ENCODE peak calls at places on chromosome 10, in eight cellular contexts. One of them, this sample, is unnamed.

GRCh38 chr10:52870562-52870961 is 98.0 kb upstream of the MBL2 start:
- DNase-seq in brain microvascular endothelial cell: no peak
- DNase-seq in RWPE1: no peak
- DNase-seq in WTC11: no peak
- DNase-seq in HCT116: no peak
- DNase-seq in fibroblast of the aortic adventitia: no peak
- DNase-seq in NB4: no peak
- DNase-seq in A549: no peak
- DNase-seq in this sample: no peak

GRCh38 chr10:49281461-49281860 is 17.5 kb upstream of the C10orf71 start:
- DNase-seq in brain microvascular endothelial cell: no peak
- DNase-seq in RWPE1: no peak
- DNase-seq in WTC11: peak
- DNase-seq in HCT116: no peak
- DNase-seq in fibroblast of the aortic adventitia: no peak
- DNase-seq in NB4: peak
- DNase-seq in A549: no peak
- DNase-seq in this sample: no peak

GRCh38 chr10:124705817-124706461 is 38.2 kb downstream of the FAM53B start:
- DNase-seq in brain microvascular endothelial cell: no peak
- DNase-seq in RWPE1: no peak
- DNase-seq in WTC11: no peak
- DNase-seq in HCT116: no peak
- DNase-seq in fibroblast of the aortic adventitia: peak
- DNase-seq in NB4: no peak
- DNase-seq in A549: no peak
- DNase-seq in this sample: no peak

GRCh38 chr10:86217386-86218080 is 149.1 kb downstream of the GRID1 start:
- DNase-seq in brain microvascular endothelial cell: no peak
- DNase-seq in RWPE1: no peak
- DNase-seq in WTC11: no peak
- DNase-seq in HCT116: no peak
- DNase-seq in fibroblast of the aortic adventitia: no peak
- DNase-seq in NB4: no peak
- DNase-seq in A549: no peak
- DNase-seq in this sample: no peak

GRCh38 chr10:105185101-105185500 is 544.0 kb downstream of the SORCS3 start:
- DNase-seq in brain microvascular endothelial cell: no peak
- DNase-seq in RWPE1: peak
- DNase-seq in WTC11: no peak
- DNase-seq in HCT116: no peak
- DNase-seq in fibroblast of the aortic adventitia: peak
- DNase-seq in NB4: no peak
- DNase-seq in A549: no peak
- DNase-seq in this sample: no peak

GRCh38 chr10:118343115-118343514 is 991 bp upstream of the FAM204A start:
- DNase-seq in brain microvascular endothelial cell: peak
- DNase-seq in RWPE1: peak
- DNase-seq in WTC11: no peak
- DNase-seq in HCT116: no peak
- DNase-seq in fibroblast of the aortic adventitia: peak
- DNase-seq in NB4: peak
- DNase-seq in A549: peak
- DNase-seq in this sample: no peak

GRCh38 chr10:99346247-99346646 is 17.1 kb downstream of the CNNM1 start:
- DNase-seq in brain microvascular endothelial cell: no peak
- DNase-seq in RWPE1: peak
- DNase-seq in WTC11: no peak
- DNase-seq in HCT116: no peak
- DNase-seq in fibroblast of the aortic adventitia: peak
- DNase-seq in NB4: no peak
- DNase-seq in A549: no peak
- DNase-seq in this sample: no peak

GRCh38 chr10:114551310-114551972 is 106.6 kb downstream of the ABLIM1 start:
- DNase-seq in brain microvascular endothelial cell: no peak
- DNase-seq in RWPE1: no peak
- DNase-seq in WTC11: no peak
- DNase-seq in HCT116: no peak
- DNase-seq in fibroblast of the aortic adventitia: peak
- DNase-seq in NB4: no peak
- DNase-seq in A549: no peak
- DNase-seq in this sample: peak

GRCh38 chr10:18133046-18133445 is 7.2 kb upstream of the CACNB2 start:
- DNase-seq in brain microvascular endothelial cell: no peak
- DNase-seq in RWPE1: no peak
- DNase-seq in WTC11: no peak
- DNase-seq in HCT116: no peak
- DNase-seq in fibroblast of the aortic adventitia: no peak
- DNase-seq in NB4: no peak
- DNase-seq in A549: no peak
- DNase-seq in this sample: no peak

GRCh38 chr10:50629495-50630122 is 5.9 kb upstream of the SGMS1 start:
- DNase-seq in brain microvascular endothelial cell: no peak
- DNase-seq in RWPE1: no peak
- DNase-seq in WTC11: no peak
- DNase-seq in HCT116: no peak
- DNase-seq in fibroblast of the aortic adventitia: no peak
- DNase-seq in NB4: no peak
- DNase-seq in A549: no peak
- DNase-seq in this sample: no peak

GRCh38 chr10:78664929-78665525 is 403.7 kb upstream of the ZMIZ1 start:
- DNase-seq in brain microvascular endothelial cell: peak
- DNase-seq in RWPE1: no peak
- DNase-seq in WTC11: no peak
- DNase-seq in HCT116: peak
- DNase-seq in fibroblast of the aortic adventitia: peak
- DNase-seq in NB4: peak
- DNase-seq in A549: no peak
- DNase-seq in this sample: no peak

GRCh38 chr10:96360766-96361165 is 2.0 kb upstream of the OPALIN start:
- DNase-seq in brain microvascular endothelial cell: no peak
- DNase-seq in RWPE1: no peak
- DNase-seq in WTC11: no peak
- DNase-seq in HCT116: no peak
- DNase-seq in fibroblast of the aortic adventitia: no peak
- DNase-seq in NB4: no peak
- DNase-seq in A549: no peak
- DNase-seq in this sample: no peak

GRCh38 chr10:93376372-93377296 is 105.5 kb downstream of the MYOF start:
- DNase-seq in brain microvascular endothelial cell: peak
- DNase-seq in RWPE1: peak
- DNase-seq in WTC11: no peak
- DNase-seq in HCT116: peak
- DNase-seq in fibroblast of the aortic adventitia: peak
- DNase-seq in NB4: peak
- DNase-seq in A549: peak
- DNase-seq in this sample: no peak

GRCh38 chr10:89332092-89332633 is 4.4 kb downstream of the IFIT3 start:
- DNase-seq in brain microvascular endothelial cell: peak
- DNase-seq in RWPE1: peak
- DNase-seq in WTC11: no peak
- DNase-seq in HCT116: no peak
- DNase-seq in fibroblast of the aortic adventitia: peak
- DNase-seq in NB4: peak
- DNase-seq in A549: no peak
- DNase-seq in this sample: no peak

GRCh38 chr10:50291261-50291850 is 40.0 kb upstream of the ASAH2 start:
- DNase-seq in brain microvascular endothelial cell: no peak
- DNase-seq in RWPE1: no peak
- DNase-seq in WTC11: no peak
- DNase-seq in HCT116: no peak
- DNase-seq in fibroblast of the aortic adventitia: peak
- DNase-seq in NB4: no peak
- DNase-seq in A549: no peak
- DNase-seq in this sample: no peak

GRCh38 chr10:110498982-110499795 is 1.5 kb downstream of the DUSP5 start:
- DNase-seq in brain microvascular endothelial cell: no peak
- DNase-seq in RWPE1: peak
- DNase-seq in WTC11: peak
- DNase-seq in HCT116: no peak
- DNase-seq in fibroblast of the aortic adventitia: peak
- DNase-seq in NB4: peak
- DNase-seq in A549: no peak
- DNase-seq in this sample: no peak

GRCh38 chr10:92573091-92573797 is 649 bp downstream of the IDE start:
- DNase-seq in brain microvascular endothelial cell: no peak
- DNase-seq in RWPE1: peak
- DNase-seq in WTC11: no peak
- DNase-seq in HCT116: no peak
- DNase-seq in fibroblast of the aortic adventitia: peak
- DNase-seq in NB4: peak
- DNase-seq in A549: peak
- DNase-seq in this sample: no peak

GRCh38 chr10:119526606-119527592 is 15.6 kb downstream of the RGS10 start:
- DNase-seq in brain microvascular endothelial cell: no peak
- DNase-seq in RWPE1: no peak
- DNase-seq in WTC11: no peak
- DNase-seq in HCT116: no peak
- DNase-seq in fibroblast of the aortic adventitia: no peak
- DNase-seq in NB4: no peak
- DNase-seq in A549: no peak
- DNase-seq in this sample: no peak
- TF ChIP-seq CTCF in brain microvascular endothelial cell: peak
- TF ChIP-seq CTCF in RWPE1: no peak
- TF ChIP-seq CTCF in WTC11: no peak
- TF ChIP-seq CTCF in HCT116: peak
- TF ChIP-seq CTCF in fibroblast of the aortic adventitia: peak
- TF ChIP-seq CTCF in NB4: peak
- TF ChIP-seq CTCF in A549: no peak
- TF ChIP-seq CTCF in this sample: peak

GRCh38 chr10:101055416-101055815 is 6.4 kb upstream of the KAZALD1 start:
- DNase-seq in brain microvascular endothelial cell: no peak
- DNase-seq in RWPE1: no peak
- DNase-seq in WTC11: no peak
- DNase-seq in HCT116: no peak
- DNase-seq in fibroblast of the aortic adventitia: no peak
- DNase-seq in NB4: no peak
- DNase-seq in A549: no peak
- DNase-seq in this sample: no peak
- TF ChIP-seq CTCF in brain microvascular endothelial cell: peak
- TF ChIP-seq CTCF in RWPE1: no peak
- TF ChIP-seq CTCF in WTC11: no peak
- TF ChIP-seq CTCF in HCT116: peak
- TF ChIP-seq CTCF in fibroblast of the aortic adventitia: no peak
- TF ChIP-seq CTCF in NB4: peak
- TF ChIP-seq CTCF in A549: no peak
- TF ChIP-seq CTCF in this sample: no peak

DNA sequence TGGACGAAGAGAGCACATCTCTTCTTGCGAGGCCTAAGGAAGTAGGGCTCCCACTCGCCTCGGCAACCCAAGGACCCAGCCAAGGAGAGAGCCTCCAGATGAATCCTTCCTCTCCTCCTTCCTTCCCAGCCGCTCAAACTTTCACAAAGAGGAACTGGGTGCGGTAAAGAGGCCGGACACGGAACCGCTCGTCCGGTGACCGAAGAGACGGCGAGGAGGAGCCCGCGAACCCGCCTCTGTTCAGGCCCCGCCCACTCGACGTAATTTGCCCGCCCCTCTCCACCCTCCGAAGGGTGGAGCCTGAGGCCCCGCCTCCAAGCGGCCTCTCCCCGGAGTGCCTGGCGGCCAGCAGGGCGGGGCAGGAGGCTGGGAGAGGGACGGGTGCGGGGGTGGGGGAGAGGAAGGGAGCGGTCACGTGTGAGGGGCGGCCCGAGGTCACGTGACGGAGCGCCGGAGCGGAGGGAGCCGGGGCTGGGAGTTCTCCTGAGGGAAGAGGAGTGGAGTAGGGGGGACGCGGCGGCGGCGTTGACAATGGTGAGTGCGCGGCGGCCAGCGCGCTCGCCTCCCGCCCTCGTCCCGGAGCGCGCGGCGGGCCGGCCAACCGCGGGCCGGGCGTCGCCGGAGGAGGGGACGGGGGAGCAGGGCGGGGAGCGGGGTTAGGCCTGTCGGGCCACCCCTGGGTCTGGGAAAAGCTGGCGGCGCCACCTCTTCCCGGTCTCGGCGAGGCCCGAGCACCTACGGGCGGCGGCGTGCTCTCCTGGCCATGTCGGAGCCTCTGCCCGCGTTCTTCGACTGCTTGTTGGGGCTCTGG is at the start of gene VPS26A:
- DNase-seq in brain microvascular endothelial cell: peak
- DNase-seq in RWPE1: peak
- DNase-seq in WTC11: peak
- DNase-seq in HCT116: peak
- DNase-seq in fibroblast of the aortic adventitia: peak
- DNase-seq in NB4: peak
- DNase-seq in A549: peak
- DNase-seq in this sample: peak
- TF ChIP-seq CTCF in brain microvascular endothelial cell: no peak
- TF ChIP-seq CTCF in RWPE1: peak
- TF ChIP-seq CTCF in WTC11: no peak
- TF ChIP-seq CTCF in HCT116: peak
- TF ChIP-seq CTCF in fibroblast of the aortic adventitia: peak
- TF ChIP-seq CTCF in NB4: peak
- TF ChIP-seq CTCF in A549: peak
- TF ChIP-seq CTCF in this sample: peak

GRCh38 chr10:132222726-132223125 is 36.0 kb downstream of the DPYSL4 start:
- DNase-seq in brain microvascular endothelial cell: no peak
- DNase-seq in RWPE1: no peak
- DNase-seq in WTC11: no peak
- DNase-seq in HCT116: no peak
- DNase-seq in fibroblast of the aortic adventitia: no peak
- DNase-seq in NB4: no peak
- DNase-seq in A549: no peak
- DNase-seq in this sample: no peak

GRCh38 chr10:132220061-132220460 is 33.3 kb downstream of the DPYSL4 start:
- DNase-seq in brain microvascular endothelial cell: no peak
- DNase-seq in RWPE1: no peak
- DNase-seq in WTC11: no peak
- DNase-seq in HCT116: no peak
- DNase-seq in fibroblast of the aortic adventitia: no peak
- DNase-seq in NB4: no peak
- DNase-seq in A549: no peak
- DNase-seq in this sample: no peak

GRCh38 chr10:132223611-132224342 is 37.0 kb downstream of the DPYSL4 start:
- DNase-seq in brain microvascular endothelial cell: no peak
- DNase-seq in RWPE1: no peak
- DNase-seq in WTC11: no peak
- DNase-seq in HCT116: no peak
- DNase-seq in fibroblast of the aortic adventitia: no peak
- DNase-seq in NB4: no peak
- DNase-seq in A549: no peak
- DNase-seq in this sample: no peak

GRCh38 chr10:132223156-132223590 is 36.4 kb downstream of the DPYSL4 start:
- DNase-seq in brain microvascular endothelial cell: peak
- DNase-seq in RWPE1: peak
- DNase-seq in WTC11: peak
- DNase-seq in HCT116: peak
- DNase-seq in fibroblast of the aortic adventitia: peak
- DNase-seq in NB4: peak
- DNase-seq in A549: peak
- DNase-seq in this sample: peak

DNA sequence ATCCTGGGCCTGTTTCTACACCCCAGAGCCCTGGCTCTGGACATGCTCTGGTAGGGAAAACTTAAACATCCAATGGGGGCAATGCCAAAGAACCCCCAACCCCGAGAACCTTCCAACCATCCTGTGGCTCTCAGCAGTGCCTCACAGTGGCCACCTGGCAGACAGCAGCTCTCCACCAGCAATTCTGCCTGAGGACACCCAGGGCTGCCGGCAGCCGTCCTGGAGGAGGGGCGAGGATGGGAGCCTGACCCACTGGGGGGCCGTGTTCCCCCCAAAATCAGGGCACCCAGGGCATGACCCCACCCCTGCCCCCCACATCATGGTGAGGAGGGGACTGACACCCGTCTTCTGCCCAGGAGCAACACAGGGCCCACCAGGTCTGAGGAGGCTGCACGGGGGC is 32.7 kb downstream of the DPYSL4 start:
- DNase-seq in brain microvascular endothelial cell: no peak
- DNase-seq in RWPE1: no peak
- DNase-seq in WTC11: no peak
- DNase-seq in HCT116: no peak
- DNase-seq in fibroblast of the aortic adventitia: no peak
- DNase-seq in NB4: no peak
- DNase-seq in A549: no peak
- DNase-seq in this sample: no peak
- TF ChIP-seq CTCF in brain microvascular endothelial cell: peak
- TF ChIP-seq CTCF in RWPE1: no peak
- TF ChIP-seq CTCF in WTC11: no peak
- TF ChIP-seq CTCF in HCT116: no peak
- TF ChIP-seq CTCF in fibroblast of the aortic adventitia: peak
- TF ChIP-seq CTCF in NB4: peak
- TF ChIP-seq CTCF in A549: peak
- TF ChIP-seq CTCF in this sample: peak

This sample was measured in left ventricle myocardium inferior.